ENCODE peak calls at places on chromosome 4, in five cellular contexts. L, N, E, Z and R are unnamed samples.

GRCh38 chr4:99457270-99457669 is 22.1 kb upstream of the ADH7 start:
- DNase-seq in L (no peak), N (no peak), E (no peak), Z (no peak), R (no peak)

GRCh38 chr4:152359208-152360044 is 176.5 kb downstream of the FBXW7 start:
- DNase-seq in L (no peak), N (no peak), E (no peak), Z (no peak), R (no peak)

GRCh38 chr4:190015538-190016368 is 11.3 kb downstream of the FRG2 start:
- DNase-seq in L (no peak), N (no peak), E (no peak), Z (no peak), R (no peak)

GRCh38 chr4:14515556-14515955 is 486.7 kb upstream of the CPEB2 start:
- DNase-seq in L (no peak), N (no peak), E (no peak), Z (no peak), R (no peak)

GRCh38 chr4:126564283-126564854 is 1068.4 kb upstream of the INTU start:
- DNase-seq in L (no peak), N (no peak), E (no peak), Z (no peak), R (no peak)

GRCh38 chr4:3463556-3464348 is 646 bp downstream of the DOK7 start:
- DNase-seq in L (no peak), N (no peak), E (no peak), Z (no peak), R (no peak)

GRCh38 chr4:105709081-105709450 is 482 bp downstream of the GSTCD start:
- DNase-seq in L (peak), N (no peak), E (peak), Z (no peak), R (peak)

GRCh38 chr4:97123573-97123972 is 1019.7 kb downstream of the STPG2 start:
- DNase-seq in L (no peak), N (no peak), E (no peak), Z (no peak), R (no peak)

GRCh38 chr4:52032005-52032404 is 6.1 kb downstream of the SGCB start:
- DNase-seq in L (no peak), N (no peak), E (no peak), Z (no peak), R (no peak)

GRCh38 chr4:32010221-32010620 is 1290.1 kb downstream of the PCDH7 start:
- DNase-seq in L (no peak), N (no peak), E (no peak), Z (no peak), R (peak)

GRCh38 chr4:26175016-26175786 is 145.6 kb upstream of the RBPJ start:
- DNase-seq in L (no peak), N (no peak), E (no peak), Z (no peak), R (no peak)

GRCh38 chr4:96649536-96649935 is 809.6 kb downstream of the PDHA2 start:
- DNase-seq in L (no peak), N (no peak), E (peak), Z (no peak), R (no peak)

DNA sequence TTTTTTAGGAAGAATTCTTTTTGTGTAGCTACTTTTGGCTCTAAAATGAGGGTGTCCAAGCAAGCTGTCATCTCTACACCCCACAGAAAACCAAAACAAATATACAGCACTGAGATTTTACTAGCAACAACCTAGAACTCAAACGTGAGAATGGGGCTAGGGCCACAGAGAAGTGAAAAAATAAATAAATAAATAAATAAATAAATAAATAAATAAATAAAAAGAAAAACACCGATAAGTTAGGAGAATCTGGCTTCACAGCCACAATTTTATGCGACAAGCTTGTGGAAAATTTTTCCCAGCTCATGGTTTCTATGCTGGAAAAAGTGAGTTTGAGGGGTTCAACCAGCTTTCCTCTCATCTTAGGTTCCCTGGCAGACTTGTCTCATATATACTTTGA is 324.6 kb upstream of the TACR3 start:
- DNase-seq in L (no peak), N (no peak), E (no peak), Z (no peak), R (no peak)
- TF ChIP-seq POLR2A in L (no peak), N (no peak), E (no peak), Z (no peak), R (no peak)

GRCh38 chr4:56977321-56978012 is at the start of gene NOA1:
- DNase-seq in L (peak), N (peak), E (peak), Z (peak), R (peak)

GRCh38 chr4:56986192-56986591 is 7.5 kb downstream of the POLR2B start:
- DNase-seq in L (no peak), N (no peak), E (no peak), Z (no peak), R (peak)

GRCh38 chr4:56978750-56979303 is at the start of gene POLR2B:
- DNase-seq in L (peak), N (peak), E (peak), Z (peak), R (peak)

GRCh38 chr4:56979674-56980073 is 978 bp downstream of the POLR2B start:
- DNase-seq in L (no peak), N (no peak), E (no peak), Z (no peak), R (peak)

GRCh38 chr4:56981795-56982201 is 3.1 kb downstream of the POLR2B start:
- DNase-seq in L (no peak), N (no peak), E (no peak), Z (no peak), R (peak)
- TF ChIP-seq POLR2A in L (no peak), N (no peak), E (no peak), Z (no peak), R (no peak)

DNA sequence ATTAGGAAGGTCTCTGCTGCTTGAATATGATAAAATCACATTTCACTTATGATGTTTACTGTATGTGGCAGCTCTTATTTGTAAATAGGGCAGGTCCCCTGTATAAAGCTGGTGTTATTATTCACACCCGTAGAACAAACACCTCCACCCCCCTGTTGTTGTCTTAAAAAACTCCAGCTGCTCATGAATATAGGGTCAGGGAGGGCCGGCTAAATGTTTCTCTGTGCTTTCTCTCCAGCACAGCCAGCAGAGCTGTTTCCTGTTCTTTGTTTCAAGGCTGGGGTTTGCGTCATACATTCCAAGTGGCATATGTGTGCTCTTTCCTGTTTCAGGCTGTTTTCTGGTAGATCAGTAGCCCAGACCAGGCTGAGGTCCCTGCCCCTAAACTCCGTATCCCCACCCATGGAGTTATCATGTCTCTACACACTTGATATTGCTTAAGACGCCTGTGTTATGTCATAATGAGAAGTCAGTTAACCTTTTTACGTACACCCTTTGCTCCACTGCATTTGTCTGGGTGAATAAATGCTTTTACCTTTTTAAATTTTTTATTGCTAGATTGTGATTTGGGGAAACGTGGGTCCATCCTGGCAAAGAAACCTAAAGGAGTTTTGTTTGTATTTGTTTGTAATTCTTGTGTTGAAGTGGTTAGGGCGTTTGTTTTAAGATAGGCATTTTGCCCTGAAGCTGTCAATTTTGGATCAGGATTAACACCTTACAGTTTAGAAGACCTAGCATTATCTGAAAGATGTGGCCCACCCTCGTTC is 3.2 kb downstream of the KLF3 start:
- DNase-seq in L (peak), N (peak), E (peak), Z (peak), R (peak)
- TF ChIP-seq POLR2A in L (peak), N (no peak), E (peak), Z (peak), R (peak)

GRCh38 chr4:128527356-128527755 is 239.7 kb upstream of the PGRMC2 start:
- DNase-seq in L (no peak), N (no peak), E (no peak), Z (no peak), R (no peak)

GRCh38 chr4:128525387-128525786 is 237.8 kb upstream of the PGRMC2 start:
- DNase-seq in L (no peak), N (no peak), E (no peak), Z (no peak), R (peak)

GRCh38 chr4:128525939-128526630 is 238.5 kb upstream of the PGRMC2 start:
- DNase-seq in L (no peak), N (no peak), E (no peak), Z (no peak), R (no peak)

GRCh38 chr4:128521634-128522253 is 234.1 kb upstream of the PGRMC2 start:
- DNase-seq in L (no peak), N (peak), E (no peak), Z (no peak), R (no peak)

DNA sequence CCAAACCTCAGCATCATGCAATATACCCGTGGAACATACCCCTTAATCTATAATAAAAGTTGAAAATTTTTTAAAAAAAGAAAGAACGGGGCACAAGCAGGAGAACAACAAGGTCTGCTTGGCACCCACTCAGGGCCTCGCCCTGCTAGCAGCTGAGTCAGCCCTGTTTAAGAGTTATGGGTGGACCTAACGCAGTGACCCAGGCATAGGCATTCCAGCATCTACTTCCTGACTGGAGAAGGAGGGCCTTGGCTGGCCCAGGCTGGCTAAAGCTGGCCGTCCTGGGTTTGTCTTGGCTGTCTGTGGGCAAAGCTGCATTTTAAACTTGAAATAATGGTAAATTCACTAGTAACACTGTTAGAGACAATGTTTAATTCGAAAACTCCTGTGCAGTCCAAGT is 236.7 kb upstream of the PGRMC2 start:
- DNase-seq in L (no peak), N (peak), E (peak), Z (peak), R (peak)
- TF ChIP-seq POLR2A in L (no peak), N (peak), E (no peak), Z (no peak), R (no peak)

DNA sequence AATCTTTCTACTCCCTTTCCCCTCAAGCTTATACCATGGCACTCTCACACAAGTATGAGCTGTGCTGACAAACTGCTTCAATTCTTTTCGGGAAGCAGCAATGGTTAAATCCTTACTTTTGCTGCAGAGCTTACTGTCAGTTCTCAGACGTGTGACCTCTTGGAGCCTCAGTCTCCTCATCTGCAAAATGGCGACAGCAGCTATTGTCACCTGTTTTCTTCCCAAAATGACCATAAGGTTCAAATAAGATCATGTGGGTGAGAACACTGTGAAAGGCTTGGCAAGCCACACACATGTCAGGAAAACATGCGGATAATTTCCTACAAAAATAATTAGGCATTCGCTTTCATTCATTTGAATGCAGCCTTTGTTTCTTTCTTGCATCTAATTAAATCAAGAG is 36.8 kb upstream of the IRF2 start:
- DNase-seq in L (no peak), N (no peak), E (no peak), Z (no peak), R (no peak)
- TF ChIP-seq POLR2A in L (no peak), N (no peak), E (no peak), Z (no peak), R (no peak)